ENCODE peak calls at places on chromosomes 5 and 9, in six cellular contexts. A is mesenchymal stem cell; Z is HT1080; K is GM04503; D is CD8-positive, alpha-beta memory T cell; M is effector CD4-positive, alpha-beta T cell. T is an unnamed sample.

GRCh38 chr9:79955300-79955699 is 383.5 kb downstream of the TLE4 start:
- DNase-seq in M (no peak), K (no peak), D (no peak), A (no peak), Z (no peak), T (no peak)

GRCh38 chr5:79666758-79667157 is 22.9 kb upstream of the CMYA5 start:
- DNase-seq in D (no peak), K (no peak), A (no peak), M (no peak), Z (no peak), T (no peak)

GRCh38 chr5:173383711-173384110 is 55.5 kb upstream of the STC2 start:
- DNase-seq in Z (no peak), D (no peak), K (no peak), M (no peak), A (no peak), T (no peak)

GRCh38 chr9:97633859-97634485 is 351 bp downstream of the NCBP1 start:
- DNase-seq in A (no peak), Z (no peak), M (peak), D (peak), K (no peak), T (no peak)

GRCh38 chr5:113495402-113495801 is 7.1 kb upstream of the MCC start:
- DNase-seq in D (no peak), A (peak), M (no peak), K (no peak), Z (peak), T (no peak)

GRCh38 chr5:53276825-53277224 is 167.3 kb upstream of the MOCS2 start:
- DNase-seq in K (no peak), M (no peak), D (no peak), A (no peak), Z (no peak), T (no peak)

GRCh38 chr5:110855961-110856360 is 117.2 kb downstream of the SLC25A46 start:
- DNase-seq in M (no peak), Z (no peak), K (no peak), A (no peak), D (no peak), T (no peak)

GRCh38 chr9:84668204-84669007 is 1.1 kb upstream of the NTRK2 start:
- DNase-seq in M (no peak), D (no peak), Z (no peak), K (no peak), A (peak), T (no peak)

GRCh38 chr9:7970666-7971335 is 171.2 kb upstream of the DMAC1 start:
- DNase-seq in Z (peak), M (no peak), A (no peak), D (no peak), K (no peak), T (no peak)